ENCODE peak calls at places on chromosomes 1 and 21, in eight cellular contexts. F, T, D, V, R, L, Z and P are unnamed samples.

GRCh38 chr1:162631546-162632233 is 574 bp upstream of the DDR2 start:
- DNase-seq in F (peak; percentile 63), T (peak; percentile 49), R (peak; percentile 77), L (peak; percentile 84), Z (no peak), V (peak; percentile 59), D (no peak), P (peak; percentile 78)

GRCh38 chr1:185284106-185284505 is 32.9 kb downstream of the IVNS1ABP start:
- DNase-seq in D (no peak), Z (no peak), V (no peak), T (peak; percentile 9), R (no peak), L (peak; percentile 12), F (no peak), P (no peak)

GRCh38 chr21:44817914-44818635 is at the start of gene SUMO3:
- DNase-seq in D (peak; percentile 88), L (peak; percentile 72), Z (peak; percentile 99), T (peak; percentile 94), F (peak; percentile 80), R (peak; percentile 76), V (peak; percentile 73), P (peak; percentile 78)

GRCh38 chr1:2124446-2125198 is 70.0 kb downstream of the FAAP20 start:
- DNase-seq in F (no peak), V (no peak), Z (peak; percentile 86), R (no peak), L (no peak), T (no peak), D (no peak), P (no peak)

GRCh38 chr1:245245021-245245667 is 90.4 kb downstream of the KIF26B start:
- DNase-seq in V (no peak), T (peak; percentile 53), R (no peak), F (no peak), Z (no peak), D (no peak), L (no peak), P (no peak)

GRCh38 chr1:228035844-228036243 is 29.0 kb downstream of the WNT3A start:
- DNase-seq in V (no peak), Z (no peak), R (no peak), L (no peak), D (no peak), F (no peak), T (no peak), P (no peak)

GRCh38 chr1:179034720-179035119 is 9.0 kb downstream of the FAM20B start:
- DNase-seq in V (no peak), R (peak; percentile 88), L (peak; percentile 68), F (peak; percentile 29), Z (no peak), D (peak; percentile 69), T (no peak), P (peak; percentile 79)

GRCh38 chr1:230875370-230875769 is 7.0 kb upstream of the C1orf198 start:
- DNase-seq in D (no peak), R (no peak), T (no peak), V (no peak), L (no peak), Z (no peak), F (no peak), P (no peak)

GRCh38 chr1:74180490-74180889 is 17.5 kb downstream of the LRRIQ3 start:
- DNase-seq in F (no peak), Z (no peak), D (no peak), T (peak; percentile 30), L (peak; percentile 29), V (no peak), R (peak; percentile 63), P (peak; percentile 44)

GRCh38 chr1:116498789-116499628 is 71.8 kb downstream of the CD58 start:
- DNase-seq in T (peak; percentile 85), R (peak; percentile 61), F (peak; percentile 77), D (peak; percentile 72), L (peak; percentile 77), V (no peak), Z (peak; percentile 90), P (peak; percentile 67)

GRCh38 chr1:167342846-167343245 is 122.2 kb downstream of the POU2F1 start:
- DNase-seq in R (no peak), F (no peak), T (peak; percentile 6), L (no peak), D (peak; percentile 59), V (no peak), Z (peak; percentile 26), P (no peak)

GRCh38 chr21:41684381-41685245 is 82.2 kb downstream of the RIPK4 start:
- DNase-seq in Z (peak; percentile 90), D (no peak), R (peak; percentile 67), L (peak; percentile 75), F (no peak), T (peak; percentile 72), V (no peak), P (peak; percentile 66)

GRCh38 chr1:180194546-180195207 is 35.4 kb upstream of the LHX4 start:
- DNase-seq in D (no peak), Z (peak; percentile 55), F (no peak), R (no peak), V (no peak), L (no peak), T (no peak), P (no peak)

GRCh38 chr1:119606394-119606793 is 41.7 kb downstream of the ZNF697 start:
- DNase-seq in L (no peak), D (no peak), Z (no peak), R (no peak), T (no peak), V (no peak), F (no peak), P (no peak)

GRCh38 chr1:64598100-64598571 is 128.2 kb downstream of the CACHD1 start:
- DNase-seq in R (peak; percentile 73), T (peak; percentile 53), F (no peak), L (no peak), D (no peak), Z (peak; percentile 48), V (no peak), P (peak; percentile 86)

GRCh38 chr1:203287109-203287893 is 18.0 kb upstream of the BTG2 start:
- DNase-seq in F (peak; percentile 68), L (no peak), D (peak; percentile 96), Z (no peak), T (peak; percentile 55), V (peak; percentile 67), R (no peak), P (no peak)

GRCh38 chr1:42177551-42177981 is 13.0 kb upstream of the GUCA2A start:
- DNase-seq in T (peak; percentile 66), L (peak; percentile 91), D (no peak), V (no peak), Z (peak; percentile 88), F (peak; percentile 92), R (peak; percentile 89), P (peak; percentile 88)

GRCh38 chr1:26584022-26584485 is 54.5 kb downstream of the RPS6KA1 start:
- DNase-seq in V (no peak), T (no peak), Z (no peak), F (no peak), R (no peak), D (peak; percentile 37), L (no peak), P (no peak)

GRCh38 chr1:234933031-234933430 is 195.6 kb downstream of the TOMM20 start:
- DNase-seq in L (no peak), T (no peak), V (no peak), Z (peak; percentile 86), R (no peak), D (no peak), F (no peak), P (no peak)

GRCh38 chr1:116164890-116165176 is 53.6 kb downstream of the MAB21L3 start:
- DNase-seq in L (no peak), F (no peak), R (no peak), Z (no peak), D (no peak), T (no peak), V (no peak), P (no peak)

GRCh38 chr1:31376374-31377134 is 3.7 kb upstream of the FABP3 start:
- DNase-seq in T (peak; percentile 87), V (no peak), R (peak; percentile 98), F (peak; percentile 51), L (peak; percentile 96), D (no peak), Z (peak; percentile 97), P (peak; percentile 93)

GRCh38 chr1:3896396-3897000 is 3.6 kb downstream of the C1orf174 start:
- DNase-seq in L (no peak), T (no peak), R (no peak), V (no peak), D (no peak), Z (peak; percentile 53), F (no peak), P (no peak)

GRCh38 chr1:207752456-207753132 is 740 bp downstream of the CD46 start:
- DNase-seq in T (peak; percentile 69), D (peak; percentile 27), F (peak; percentile 42), Z (peak; percentile 22), L (no peak), V (peak; percentile 24), R (peak; percentile 13), P (peak; percentile 3)

GRCh38 chr1:29157269-29157601 is 24.5 kb downstream of the SRSF4 start:
- DNase-seq in Z (no peak), F (no peak), D (no peak), V (no peak), L (no peak), T (no peak), R (no peak), P (no peak)
- H3K4me3 ChIP-seq in Z (no peak overlapping the region), F (no peak overlapping the region), D (no peak overlapping the region), V (no peak overlapping the region), L (no peak overlapping the region), T (no peak overlapping the region), R (no peak overlapping the region), P (no peak overlapping the region)

GRCh38 chr1:205983925-205984725 is 19.1 kb downstream of the RAB7B start:
- DNase-seq in R (peak; percentile 55), D (peak; percentile 72), L (peak; percentile 70), V (peak; percentile 63), F (peak; percentile 57), T (peak; percentile 84), Z (peak; percentile 94), P (peak; percentile 51)
- TF ChIP-seq CTCF in R (peak; percentile 88), D (peak; percentile 91), L (peak; percentile 93), V (peak; percentile 49), F (peak; percentile 96), T (peak; percentile 82), Z (peak; percentile 87), P (peak; percentile 92)

DNA sequence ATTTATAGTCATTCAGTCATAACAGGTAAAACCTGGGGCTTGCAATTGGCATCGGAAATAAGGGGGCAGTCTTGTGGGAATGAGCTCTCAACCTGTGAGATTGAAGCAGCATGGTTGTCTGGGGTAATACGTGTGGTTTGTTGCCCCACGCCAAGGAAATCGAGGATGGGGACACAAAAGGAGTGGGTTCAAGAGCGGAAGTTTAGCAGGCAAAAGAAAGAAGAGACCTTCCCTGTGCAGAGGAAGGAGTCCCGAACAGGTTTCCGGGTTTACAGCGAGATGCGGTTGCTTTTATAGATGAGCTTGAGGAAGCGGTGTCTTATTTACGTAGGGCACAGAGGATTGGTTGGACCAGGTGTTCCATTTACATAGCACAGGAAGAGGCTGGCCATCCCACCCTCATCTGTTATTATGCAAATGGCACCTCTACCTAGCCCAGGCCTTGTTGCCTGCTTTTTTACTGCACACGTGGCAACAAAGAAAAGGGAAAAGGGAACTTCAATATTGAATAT is 37.3 kb downstream of the IFNAR1 start:
- DNase-seq in R (no peak), Z (no peak), D (peak; percentile 72), T (peak; percentile 28), L (no peak), V (no peak), F (no peak), P (no peak)
- H3K4me3 ChIP-seq in R (no peak overlapping the region), Z (no peak overlapping the region), D (peak overlapping the region; percentile 38), T (no peak overlapping the region), L (no peak overlapping the region), V (no peak overlapping the region), F (no peak overlapping the region), P (no peak overlapping the region)

DNA sequence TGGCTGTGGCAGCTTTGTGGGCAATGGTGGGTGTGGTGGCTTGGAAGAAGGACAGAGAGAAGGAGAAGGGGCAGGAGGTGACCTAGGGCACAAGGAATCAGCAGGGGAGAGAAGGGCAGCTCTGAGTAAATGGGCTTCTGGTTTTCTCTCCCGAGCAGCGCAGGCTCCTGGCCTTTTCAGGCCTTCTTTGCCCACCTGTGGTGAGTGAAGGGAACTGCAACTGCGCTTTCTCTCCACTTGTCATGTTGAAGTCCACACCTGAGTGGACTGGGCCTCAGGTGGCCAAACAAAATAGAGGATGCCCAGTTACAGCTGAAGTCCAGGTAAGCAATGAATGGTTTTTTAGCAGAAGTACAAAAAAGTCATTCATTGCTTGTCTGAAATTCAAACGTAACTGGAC is 29.4 kb upstream of the KCNA10 start:
- DNase-seq in D (peak; percentile 26), R (peak; percentile 8), T (peak; percentile 76), Z (no peak), L (no peak), F (no peak), V (no peak), P (no peak)
- TF ChIP-seq CTCF in D (peak; percentile 64), R (peak; percentile 30), T (peak; percentile 47), Z (peak; percentile 38), L (peak; percentile 40), F (peak; percentile 31), V (no peak), P (peak; percentile 14)